ENCODE peak calls at places on chromosomes 11 and 22, in ten cellular contexts. One of them, this sample, is unnamed.

GRCh38 chr11:26827567-26828037 is 105.7 kb upstream of the SLC5A12 start:
- DNase-seq in AG10803: peak
- DNase-seq in fibroblast of lung: peak
- DNase-seq in OCI-LY7: no peak
- DNase-seq in left ventricle myocardium inferior: no peak
- DNase-seq in nephron progenitor cell: no peak
- DNase-seq in cardiac fibroblast: peak
- DNase-seq in activated CD8-positive, alpha-beta T cell treated with anti-CD3 and anti-CD28 coated beads for 36 hours: no peak
- DNase-seq in brain microvascular endothelial cell: no peak
- DNase-seq in ascending aorta: no peak
- DNase-seq in this sample: no peak

GRCh38 chr11:85884581-85885021 is 29.4 kb downstream of the CCDC83 start:
- DNase-seq in AG10803: peak
- DNase-seq in fibroblast of lung: peak
- DNase-seq in OCI-LY7: no peak
- DNase-seq in left ventricle myocardium inferior: no peak
- DNase-seq in nephron progenitor cell: peak
- DNase-seq in cardiac fibroblast: no peak
- DNase-seq in activated CD8-positive, alpha-beta T cell treated with anti-CD3 and anti-CD28 coated beads for 36 hours: no peak
- DNase-seq in brain microvascular endothelial cell: peak
- DNase-seq in ascending aorta: no peak
- DNase-seq in this sample: no peak

GRCh38 chr11:58730507-58731089 is 1.1 kb downstream of the GLYAT start:
- DNase-seq in AG10803: peak
- DNase-seq in fibroblast of lung: no peak
- DNase-seq in OCI-LY7: no peak
- DNase-seq in left ventricle myocardium inferior: no peak
- DNase-seq in nephron progenitor cell: no peak
- DNase-seq in cardiac fibroblast: no peak
- DNase-seq in activated CD8-positive, alpha-beta T cell treated with anti-CD3 and anti-CD28 coated beads for 36 hours: no peak
- DNase-seq in brain microvascular endothelial cell: no peak
- DNase-seq in ascending aorta: no peak
- DNase-seq in this sample: no peak

GRCh38 chr11:16095756-16096155 is 260.6 kb downstream of the SOX6 start:
- DNase-seq in AG10803: no peak
- DNase-seq in fibroblast of lung: no peak
- DNase-seq in OCI-LY7: no peak
- DNase-seq in left ventricle myocardium inferior: no peak
- DNase-seq in nephron progenitor cell: no peak
- DNase-seq in cardiac fibroblast: no peak
- DNase-seq in activated CD8-positive, alpha-beta T cell treated with anti-CD3 and anti-CD28 coated beads for 36 hours: no peak
- DNase-seq in brain microvascular endothelial cell: no peak
- DNase-seq in ascending aorta: no peak
- DNase-seq in this sample: no peak

GRCh38 chr11:103618532-103618931 is 417.9 kb upstream of the DDI1 start:
- DNase-seq in AG10803: peak
- DNase-seq in fibroblast of lung: peak
- DNase-seq in OCI-LY7: no peak
- DNase-seq in left ventricle myocardium inferior: no peak
- DNase-seq in nephron progenitor cell: no peak
- DNase-seq in cardiac fibroblast: peak
- DNase-seq in activated CD8-positive, alpha-beta T cell treated with anti-CD3 and anti-CD28 coated beads for 36 hours: no peak
- DNase-seq in brain microvascular endothelial cell: peak
- DNase-seq in ascending aorta: no peak
- DNase-seq in this sample: no peak

GRCh38 chr11:123302751-123303195 is 107.7 kb upstream of the CLMP start:
- DNase-seq in AG10803: peak
- DNase-seq in fibroblast of lung: peak
- DNase-seq in OCI-LY7: peak
- DNase-seq in left ventricle myocardium inferior: no peak
- DNase-seq in nephron progenitor cell: no peak
- DNase-seq in cardiac fibroblast: peak
- DNase-seq in activated CD8-positive, alpha-beta T cell treated with anti-CD3 and anti-CD28 coated beads for 36 hours: peak
- DNase-seq in brain microvascular endothelial cell: peak
- DNase-seq in ascending aorta: no peak
- DNase-seq in this sample: no peak

GRCh38 chr11:111730871-111731591 is 35.2 kb downstream of the PPP2R1B start:
- DNase-seq in AG10803: peak
- DNase-seq in fibroblast of lung: peak
- DNase-seq in OCI-LY7: no peak
- DNase-seq in left ventricle myocardium inferior: peak
- DNase-seq in nephron progenitor cell: no peak
- DNase-seq in cardiac fibroblast: peak
- DNase-seq in activated CD8-positive, alpha-beta T cell treated with anti-CD3 and anti-CD28 coated beads for 36 hours: no peak
- DNase-seq in brain microvascular endothelial cell: peak
- DNase-seq in ascending aorta: no peak
- DNase-seq in this sample: peak

GRCh38 chr11:42770444-42771065 is 541.2 kb upstream of the API5 start:
- DNase-seq in AG10803: peak
- DNase-seq in fibroblast of lung: peak
- DNase-seq in OCI-LY7: peak
- DNase-seq in left ventricle myocardium inferior: no peak
- DNase-seq in nephron progenitor cell: peak
- DNase-seq in cardiac fibroblast: peak
- DNase-seq in activated CD8-positive, alpha-beta T cell treated with anti-CD3 and anti-CD28 coated beads for 36 hours: peak
- DNase-seq in brain microvascular endothelial cell: no peak
- DNase-seq in ascending aorta: no peak
- DNase-seq in this sample: no peak

GRCh38 chr11:88402192-88402715 is 64.7 kb upstream of the CTSC start:
- DNase-seq in AG10803: peak
- DNase-seq in fibroblast of lung: peak
- DNase-seq in OCI-LY7: no peak
- DNase-seq in left ventricle myocardium inferior: no peak
- DNase-seq in nephron progenitor cell: no peak
- DNase-seq in cardiac fibroblast: peak
- DNase-seq in activated CD8-positive, alpha-beta T cell treated with anti-CD3 and anti-CD28 coated beads for 36 hours: no peak
- DNase-seq in brain microvascular endothelial cell: peak
- DNase-seq in ascending aorta: no peak
- DNase-seq in this sample: no peak

GRCh38 chr11:114622858-114623257 is 27.3 kb upstream of the NXPE4 start:
- DNase-seq in AG10803: no peak
- DNase-seq in fibroblast of lung: no peak
- DNase-seq in OCI-LY7: no peak
- DNase-seq in left ventricle myocardium inferior: no peak
- DNase-seq in nephron progenitor cell: no peak
- DNase-seq in cardiac fibroblast: no peak
- DNase-seq in activated CD8-positive, alpha-beta T cell treated with anti-CD3 and anti-CD28 coated beads for 36 hours: no peak
- DNase-seq in brain microvascular endothelial cell: no peak
- DNase-seq in ascending aorta: no peak
- DNase-seq in this sample: no peak

GRCh38 chr11:120413480-120413879 is 77.3 kb downstream of the ARHGEF12 start:
- DNase-seq in AG10803: peak
- DNase-seq in fibroblast of lung: peak
- DNase-seq in OCI-LY7: no peak
- DNase-seq in left ventricle myocardium inferior: no peak
- DNase-seq in nephron progenitor cell: no peak
- DNase-seq in cardiac fibroblast: peak
- DNase-seq in activated CD8-positive, alpha-beta T cell treated with anti-CD3 and anti-CD28 coated beads for 36 hours: no peak
- DNase-seq in brain microvascular endothelial cell: peak
- DNase-seq in ascending aorta: no peak
- DNase-seq in this sample: no peak

GRCh38 chr22:32082331-32082730 is 39.3 kb downstream of the SLC5A1 start:
- DNase-seq in AG10803: no peak
- DNase-seq in fibroblast of lung: no peak
- DNase-seq in OCI-LY7: no peak
- DNase-seq in left ventricle myocardium inferior: no peak
- DNase-seq in nephron progenitor cell: no peak
- DNase-seq in cardiac fibroblast: no peak
- DNase-seq in activated CD8-positive, alpha-beta T cell treated with anti-CD3 and anti-CD28 coated beads for 36 hours: no peak
- DNase-seq in brain microvascular endothelial cell: no peak
- DNase-seq in ascending aorta: no peak
- DNase-seq in this sample: no peak

GRCh38 chr11:843818-844692 is 1.4 kb downstream of the TSPAN4 start:
- DNase-seq in AG10803: peak
- DNase-seq in fibroblast of lung: peak
- DNase-seq in OCI-LY7: no peak
- DNase-seq in left ventricle myocardium inferior: peak
- DNase-seq in nephron progenitor cell: peak
- DNase-seq in cardiac fibroblast: peak
- DNase-seq in activated CD8-positive, alpha-beta T cell treated with anti-CD3 and anti-CD28 coated beads for 36 hours: peak
- DNase-seq in brain microvascular endothelial cell: peak
- DNase-seq in ascending aorta: peak
- DNase-seq in this sample: peak

GRCh38 chr11:110092577-110093406 is at the start of gene ZC3H12C:
- DNase-seq in AG10803: peak
- DNase-seq in fibroblast of lung: peak
- DNase-seq in OCI-LY7: no peak
- DNase-seq in left ventricle myocardium inferior: peak
- DNase-seq in nephron progenitor cell: peak
- DNase-seq in cardiac fibroblast: peak
- DNase-seq in activated CD8-positive, alpha-beta T cell treated with anti-CD3 and anti-CD28 coated beads for 36 hours: peak
- DNase-seq in brain microvascular endothelial cell: peak
- DNase-seq in ascending aorta: peak
- DNase-seq in this sample: peak

DNA sequence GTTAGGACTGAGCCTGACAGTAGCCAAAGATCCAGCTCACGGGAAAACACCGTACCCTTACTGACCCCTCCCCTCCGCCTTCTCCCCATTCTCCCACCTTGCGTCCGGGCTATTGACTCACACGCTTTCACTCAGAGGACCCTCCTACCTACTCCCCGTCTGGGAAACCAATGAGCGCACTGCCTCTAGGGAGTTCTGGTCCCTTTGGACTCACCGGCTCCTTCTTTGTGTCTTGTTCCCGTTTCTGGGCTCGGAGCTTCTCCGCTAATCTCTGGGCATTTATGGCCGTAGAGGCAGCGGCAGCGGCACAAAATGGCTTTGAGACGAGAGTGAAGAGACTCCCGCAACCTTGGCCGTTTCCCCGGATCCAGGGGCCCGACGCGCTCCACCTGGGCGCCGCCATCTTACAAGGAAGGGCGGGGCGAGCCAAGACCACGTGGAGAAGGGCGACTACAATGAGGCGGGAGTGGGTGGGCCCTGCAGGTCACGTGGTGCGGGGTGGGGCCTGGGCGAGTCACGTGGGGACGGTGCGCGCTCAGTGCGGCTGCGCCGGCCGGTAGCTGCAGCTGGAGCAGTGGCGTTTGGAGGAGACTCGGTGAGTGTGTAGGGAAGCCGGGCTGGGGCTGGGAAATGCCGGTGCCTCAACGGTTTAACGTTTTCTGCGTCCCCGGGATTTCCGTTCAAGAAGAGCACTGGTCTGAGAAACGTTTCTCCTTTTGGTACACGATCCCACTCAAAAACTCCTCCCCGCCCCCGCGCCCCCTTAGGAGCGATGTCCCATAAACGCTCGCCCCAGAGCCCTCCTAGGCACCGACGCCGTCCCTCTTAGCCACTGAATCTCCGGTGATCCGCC is at the start of the genes FAM118B and RPUSD4:
- DNase-seq in AG10803: peak
- DNase-seq in fibroblast of lung: peak
- DNase-seq in OCI-LY7: peak
- DNase-seq in left ventricle myocardium inferior: peak
- DNase-seq in nephron progenitor cell: peak
- DNase-seq in cardiac fibroblast: peak
- DNase-seq in activated CD8-positive, alpha-beta T cell treated with anti-CD3 and anti-CD28 coated beads for 36 hours: peak
- DNase-seq in brain microvascular endothelial cell: peak
- DNase-seq in ascending aorta: peak
- DNase-seq in this sample: peak
- TF ChIP-seq CTCF in AG10803: no peak
- TF ChIP-seq CTCF in fibroblast of lung: no peak
- TF ChIP-seq CTCF in OCI-LY7: no peak
- TF ChIP-seq CTCF in left ventricle myocardium inferior: no peak
- TF ChIP-seq CTCF in nephron progenitor cell: no peak
- TF ChIP-seq CTCF in cardiac fibroblast: no peak
- TF ChIP-seq CTCF in activated CD8-positive, alpha-beta T cell treated with anti-CD3 and anti-CD28 coated beads for 36 hours: no peak
- TF ChIP-seq CTCF in brain microvascular endothelial cell: no peak
- TF ChIP-seq CTCF in ascending aorta: no peak
- TF ChIP-seq CTCF in this sample: no peak

DNA sequence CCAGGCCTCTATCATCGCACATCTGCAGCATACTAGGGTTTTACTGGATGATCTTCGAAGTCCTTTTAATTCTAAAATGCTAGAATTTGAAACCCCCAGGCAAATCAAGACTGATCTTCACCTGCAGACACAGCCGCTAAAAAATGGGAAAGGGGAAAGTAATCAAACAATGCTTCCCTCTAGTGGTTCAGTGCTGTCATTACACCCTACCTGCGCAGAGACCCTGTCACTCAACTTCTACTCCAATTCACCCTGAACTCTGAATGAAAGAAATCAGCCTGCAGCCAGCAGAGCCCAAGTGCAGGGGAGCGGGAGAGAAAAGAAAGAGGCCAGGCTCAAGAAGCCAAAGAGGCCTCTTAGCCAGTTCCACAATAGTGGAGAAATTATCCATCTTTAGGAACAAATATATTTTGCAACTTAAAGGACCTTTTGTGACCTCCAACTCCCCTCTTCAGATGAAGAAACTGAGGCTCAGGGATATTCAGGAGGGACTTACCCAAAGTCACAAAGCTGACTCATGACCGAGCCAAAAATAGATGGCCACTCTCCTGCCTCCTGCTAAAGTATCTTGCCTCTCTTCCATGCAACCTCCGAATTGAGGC is 33.0 kb downstream of the SERGEF start:
- DNase-seq in AG10803: no peak
- DNase-seq in fibroblast of lung: peak
- DNase-seq in OCI-LY7: peak
- DNase-seq in left ventricle myocardium inferior: no peak
- DNase-seq in nephron progenitor cell: peak
- DNase-seq in cardiac fibroblast: peak
- DNase-seq in activated CD8-positive, alpha-beta T cell treated with anti-CD3 and anti-CD28 coated beads for 36 hours: peak
- DNase-seq in brain microvascular endothelial cell: no peak
- DNase-seq in ascending aorta: no peak
- DNase-seq in this sample: no peak
- TF ChIP-seq CTCF in AG10803: peak
- TF ChIP-seq CTCF in fibroblast of lung: peak
- TF ChIP-seq CTCF in OCI-LY7: peak
- TF ChIP-seq CTCF in left ventricle myocardium inferior: peak
- TF ChIP-seq CTCF in nephron progenitor cell: peak
- TF ChIP-seq CTCF in cardiac fibroblast: peak
- TF ChIP-seq CTCF in activated CD8-positive, alpha-beta T cell treated with anti-CD3 and anti-CD28 coated beads for 36 hours: peak
- TF ChIP-seq CTCF in brain microvascular endothelial cell: peak
- TF ChIP-seq CTCF in ascending aorta: peak
- TF ChIP-seq CTCF in this sample: no peak

DNA sequence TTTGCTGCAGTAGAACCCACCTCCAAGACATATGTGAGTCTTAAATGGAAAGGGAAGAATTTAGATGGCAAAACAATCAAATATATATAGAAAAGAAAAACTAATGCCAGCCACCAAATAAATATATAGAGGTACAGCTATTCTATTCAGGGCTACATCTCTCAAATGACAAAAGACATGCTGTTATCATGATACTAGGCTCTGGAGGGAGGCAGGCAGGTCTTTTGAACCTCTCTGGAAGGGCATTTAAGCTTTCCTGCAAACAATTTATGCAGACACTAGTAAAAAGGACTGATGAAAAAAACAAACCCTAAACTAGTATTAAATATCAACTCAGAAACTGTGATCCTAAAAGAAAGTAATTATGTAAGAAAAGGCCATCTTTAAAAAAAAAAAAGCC is 24.4 kb downstream of the UEVLD start:
- DNase-seq in AG10803: no peak
- DNase-seq in fibroblast of lung: no peak
- DNase-seq in OCI-LY7: no peak
- DNase-seq in left ventricle myocardium inferior: no peak
- DNase-seq in nephron progenitor cell: no peak
- DNase-seq in cardiac fibroblast: no peak
- DNase-seq in activated CD8-positive, alpha-beta T cell treated with anti-CD3 and anti-CD28 coated beads for 36 hours: no peak
- DNase-seq in brain microvascular endothelial cell: no peak
- DNase-seq in ascending aorta: no peak
- DNase-seq in this sample: no peak
- TF ChIP-seq CTCF in AG10803: no peak
- TF ChIP-seq CTCF in fibroblast of lung: no peak
- TF ChIP-seq CTCF in OCI-LY7: no peak
- TF ChIP-seq CTCF in left ventricle myocardium inferior: no peak
- TF ChIP-seq CTCF in nephron progenitor cell: no peak
- TF ChIP-seq CTCF in cardiac fibroblast: no peak
- TF ChIP-seq CTCF in activated CD8-positive, alpha-beta T cell treated with anti-CD3 and anti-CD28 coated beads for 36 hours: no peak
- TF ChIP-seq CTCF in brain microvascular endothelial cell: no peak
- TF ChIP-seq CTCF in ascending aorta: no peak
- TF ChIP-seq CTCF in this sample: no peak

GRCh38 chr22:45867118-45867905 is 109.7 kb downstream of the WNT7B start:
- DNase-seq in AG10803: peak
- DNase-seq in fibroblast of lung: peak
- DNase-seq in OCI-LY7: no peak
- DNase-seq in left ventricle myocardium inferior: no peak
- DNase-seq in nephron progenitor cell: peak
- DNase-seq in cardiac fibroblast: peak
- DNase-seq in activated CD8-positive, alpha-beta T cell treated with anti-CD3 and anti-CD28 coated beads for 36 hours: no peak
- DNase-seq in brain microvascular endothelial cell: no peak
- DNase-seq in ascending aorta: no peak
- DNase-seq in this sample: no peak
- TF ChIP-seq CTCF in AG10803: peak
- TF ChIP-seq CTCF in fibroblast of lung: peak
- TF ChIP-seq CTCF in OCI-LY7: no peak
- TF ChIP-seq CTCF in left ventricle myocardium inferior: peak
- TF ChIP-seq CTCF in nephron progenitor cell: no peak
- TF ChIP-seq CTCF in cardiac fibroblast: no peak
- TF ChIP-seq CTCF in activated CD8-positive, alpha-beta T cell treated with anti-CD3 and anti-CD28 coated beads for 36 hours: no peak
- TF ChIP-seq CTCF in brain microvascular endothelial cell: no peak
- TF ChIP-seq CTCF in ascending aorta: no peak
- TF ChIP-seq CTCF in this sample: no peak

This sample was measured in lower leg skin.